ENCODE peak calls at places on chromosome 19, in nine cellular contexts. One of them, this sample, is unnamed.

GRCh38 chr19:48868196-48868886 is at the start of gene PLEKHA4:
- DNase-seq in astrocyte: no peak
- DNase-seq in stimulated activated CD8-positive, alpha-beta memory T cell treated with anti-CD3 and anti-CD28 coated beads, Interleukin-7, amount 100 ng/mL, for 1 hour: no peak
- DNase-seq in SK-N-SH: peak; percentile 63
- DNase-seq in stimulated activated CD4-positive, alpha-beta T cell treated with anti-CD3 and anti-CD28 coated beads, Interleukin-1b, Interleukin-23, amount 100 ng/mL, for 24 hours: no peak
- DNase-seq in ELR: peak; percentile 60
- DNase-seq in glutamatergic neuron: peak; percentile 36
- DNase-seq in activated CD8-positive, alpha-beta memory T cell treated with anti-CD3 and anti-CD28 coated beads for 1 hour: no peak
- DNase-seq in heart right ventricle: peak; percentile 84
- DNase-seq in this sample: peak; percentile 87

GRCh38 chr19:35194022-35194984 is 34.2 kb downstream of the FAM187B start:
- DNase-seq in astrocyte: no peak
- DNase-seq in stimulated activated CD8-positive, alpha-beta memory T cell treated with anti-CD3 and anti-CD28 coated beads, Interleukin-7, amount 100 ng/mL, for 1 hour: no peak
- DNase-seq in SK-N-SH: no peak
- DNase-seq in stimulated activated CD4-positive, alpha-beta T cell treated with anti-CD3 and anti-CD28 coated beads, Interleukin-1b, Interleukin-23, amount 100 ng/mL, for 24 hours: no peak
- DNase-seq in ELR: no peak
- DNase-seq in glutamatergic neuron: no peak
- DNase-seq in activated CD8-positive, alpha-beta memory T cell treated with anti-CD3 and anti-CD28 coated beads for 1 hour: no peak
- DNase-seq in heart right ventricle: no peak
- DNase-seq in this sample: no peak

GRCh38 chr19:823565-824121 is 1.9 kb upstream of the PLPPR3 start:
- DNase-seq in astrocyte: no peak
- DNase-seq in stimulated activated CD8-positive, alpha-beta memory T cell treated with anti-CD3 and anti-CD28 coated beads, Interleukin-7, amount 100 ng/mL, for 1 hour: no peak
- DNase-seq in SK-N-SH: no peak
- DNase-seq in stimulated activated CD4-positive, alpha-beta T cell treated with anti-CD3 and anti-CD28 coated beads, Interleukin-1b, Interleukin-23, amount 100 ng/mL, for 24 hours: no peak
- DNase-seq in ELR: no peak
- DNase-seq in glutamatergic neuron: no peak
- DNase-seq in activated CD8-positive, alpha-beta memory T cell treated with anti-CD3 and anti-CD28 coated beads for 1 hour: no peak
- DNase-seq in heart right ventricle: no peak
- DNase-seq in this sample: no peak

GRCh38 chr19:49342291-49342721 is 7.1 kb downstream of the CD37 start:
- DNase-seq in astrocyte: no peak
- DNase-seq in stimulated activated CD8-positive, alpha-beta memory T cell treated with anti-CD3 and anti-CD28 coated beads, Interleukin-7, amount 100 ng/mL, for 1 hour: no peak
- DNase-seq in SK-N-SH: no peak
- DNase-seq in stimulated activated CD4-positive, alpha-beta T cell treated with anti-CD3 and anti-CD28 coated beads, Interleukin-1b, Interleukin-23, amount 100 ng/mL, for 24 hours: no peak
- DNase-seq in ELR: no peak
- DNase-seq in glutamatergic neuron: no peak
- DNase-seq in activated CD8-positive, alpha-beta memory T cell treated with anti-CD3 and anti-CD28 coated beads for 1 hour: no peak
- DNase-seq in heart right ventricle: no peak
- DNase-seq in this sample: no peak

GRCh38 chr19:31261651-31262331 is 87.4 kb downstream of the TSHZ3 start:
- DNase-seq in astrocyte: no peak
- DNase-seq in stimulated activated CD8-positive, alpha-beta memory T cell treated with anti-CD3 and anti-CD28 coated beads, Interleukin-7, amount 100 ng/mL, for 1 hour: no peak
- DNase-seq in SK-N-SH: no peak
- DNase-seq in stimulated activated CD4-positive, alpha-beta T cell treated with anti-CD3 and anti-CD28 coated beads, Interleukin-1b, Interleukin-23, amount 100 ng/mL, for 24 hours: no peak
- DNase-seq in ELR: no peak
- DNase-seq in glutamatergic neuron: no peak
- DNase-seq in activated CD8-positive, alpha-beta memory T cell treated with anti-CD3 and anti-CD28 coated beads for 1 hour: no peak
- DNase-seq in heart right ventricle: no peak
- DNase-seq in this sample: no peak

GRCh38 chr19:47613165-47614146 is 4.5 kb downstream of the BICRA start:
- DNase-seq in astrocyte: peak; percentile 68
- DNase-seq in stimulated activated CD8-positive, alpha-beta memory T cell treated with anti-CD3 and anti-CD28 coated beads, Interleukin-7, amount 100 ng/mL, for 1 hour: no peak
- DNase-seq in SK-N-SH: peak; percentile 51
- DNase-seq in stimulated activated CD4-positive, alpha-beta T cell treated with anti-CD3 and anti-CD28 coated beads, Interleukin-1b, Interleukin-23, amount 100 ng/mL, for 24 hours: no peak
- DNase-seq in ELR: peak; percentile 45
- DNase-seq in glutamatergic neuron: peak; percentile 37
- DNase-seq in activated CD8-positive, alpha-beta memory T cell treated with anti-CD3 and anti-CD28 coated beads for 1 hour: no peak
- DNase-seq in heart right ventricle: no peak
- DNase-seq in this sample: no peak

GRCh38 chr19:51546650-51547396 is 15.4 kb upstream of the SIGLEC6 start:
- DNase-seq in astrocyte: peak; percentile 16
- DNase-seq in stimulated activated CD8-positive, alpha-beta memory T cell treated with anti-CD3 and anti-CD28 coated beads, Interleukin-7, amount 100 ng/mL, for 1 hour: no peak
- DNase-seq in SK-N-SH: no peak
- DNase-seq in stimulated activated CD4-positive, alpha-beta T cell treated with anti-CD3 and anti-CD28 coated beads, Interleukin-1b, Interleukin-23, amount 100 ng/mL, for 24 hours: no peak
- DNase-seq in ELR: peak; percentile 60
- DNase-seq in glutamatergic neuron: no peak
- DNase-seq in activated CD8-positive, alpha-beta memory T cell treated with anti-CD3 and anti-CD28 coated beads for 1 hour: no peak
- DNase-seq in heart right ventricle: no peak
- DNase-seq in this sample: no peak

GRCh38 chr19:38265213-38265861 is 964 bp downstream of the SPINT2 start:
- DNase-seq in astrocyte: no peak
- DNase-seq in stimulated activated CD8-positive, alpha-beta memory T cell treated with anti-CD3 and anti-CD28 coated beads, Interleukin-7, amount 100 ng/mL, for 1 hour: no peak
- DNase-seq in SK-N-SH: no peak
- DNase-seq in stimulated activated CD4-positive, alpha-beta T cell treated with anti-CD3 and anti-CD28 coated beads, Interleukin-1b, Interleukin-23, amount 100 ng/mL, for 24 hours: no peak
- DNase-seq in ELR: no peak
- DNase-seq in glutamatergic neuron: no peak
- DNase-seq in activated CD8-positive, alpha-beta memory T cell treated with anti-CD3 and anti-CD28 coated beads for 1 hour: no peak
- DNase-seq in heart right ventricle: no peak
- DNase-seq in this sample: no peak

This sample was measured in tibial artery.